ENCODE peak calls at places on chromosomes 5 and 9, in five cellular contexts. E is SK-N-SH, G is Panc1, U is breast epithelium, F is endothelial cell of umbilical vein. V is an unnamed sample.

GRCh38 chr9:96476591-96476990 is 26.6 kb downstream of the HABP4 start:
- DNase-seq in F (peak; percentile 30), E (no peak), G (no peak), U (no peak), V (no peak)

GRCh38 chr5:175652741-175653663 is 4.9 kb upstream of the HRH2 start:
- DNase-seq in F (no peak), G (no peak), E (no peak), U (no peak), V (no peak)

GRCh38 chr5:132768485-132768868 is 8.6 kb downstream of the SEPTIN8 start:
- DNase-seq in E (no peak), U (no peak), G (no peak), F (no peak), V (no peak)

GRCh38 chr9:14831661-14832060 is 78.6 kb downstream of the FREM1 start:
- DNase-seq in U (no peak), E (no peak), G (no peak), F (no peak), V (no peak)

GRCh38 chr5:25553082-25553481 is 908.3 kb upstream of the CDH10 start:
- DNase-seq in E (no peak), U (no peak), G (no peak), F (no peak), V (no peak)

GRCh38 chr5:141564216-141564692 is 54.5 kb downstream of the DIAPH1 start:
- DNase-seq in E (peak; percentile 59), F (peak; percentile 94), U (no peak), G (peak; percentile 87), V (no peak)

GRCh38 chr9:71858812-71859211 is 52.2 kb downstream of the ABHD17B start:
- DNase-seq in F (no peak), U (no peak), G (no peak), E (no peak), V (no peak)

GRCh38 chr5:4563400-4563799 is 576.7 kb upstream of the ADAMTS16 start:
- DNase-seq in G (no peak), F (no peak), U (no peak), E (no peak), V (no peak)

GRCh38 chr5:144065766-144066165 is 104.7 kb downstream of the YIPF5 start:
- DNase-seq in G (no peak), U (no peak), F (no peak), E (no peak), V (no peak)

GRCh38 chr9:75651709-75652108 is 238.8 kb upstream of the PCSK5 start:
- DNase-seq in E (no peak), G (no peak), F (no peak), U (no peak), V (no peak)

GRCh38 chr5:66849803-66850202 is 253.6 kb downstream of the MAST4 start:
- DNase-seq in G (no peak), E (no peak), U (no peak), F (peak; percentile 54), V (no peak)

GRCh38 chr5:177438468-177438867 is 8.1 kb upstream of the PRR7 start:
- DNase-seq in U (no peak), G (no peak), F (no peak), E (no peak), V (no peak)

GRCh38 chr5:176895829-176896228 is 3.3 kb downstream of the HK3 start:
- DNase-seq in E (no peak), G (no peak), U (no peak), F (no peak), V (no peak)

GRCh38 chr5:137666109-137666850 is 69.6 kb downstream of the KLHL3 start:
- DNase-seq in E (no peak), U (no peak), G (no peak), F (peak; percentile 53), V (no peak)

GRCh38 chr5:45385321-45386058 is 310.7 kb downstream of the HCN1 start:
- DNase-seq in F (peak; percentile 93), E (no peak), G (no peak), U (no peak), V (no peak)

GRCh38 chr5:54693936-54694510 is 176.5 kb downstream of the SNX18 start:
- DNase-seq in E (no peak), F (no peak), G (no peak), U (no peak), V (no peak)

GRCh38 chr9:86282979-86283535 is 719 bp upstream of the ISCA1 start:
- DNase-seq in E (no peak), F (no peak), G (no peak), U (no peak), V (no peak)

GRCh38 chr5:17190799-17191391 is 26.5 kb upstream of the BASP1 start:
- DNase-seq in F (peak; percentile 58), E (no peak), G (no peak), U (no peak), V (no peak)

GRCh38 chr9:121222524-121223171 is 21.0 kb upstream of the RAB14 start:
- DNase-seq in F (peak; percentile 54), U (no peak), E (peak; percentile 42), G (no peak), V (peak; percentile 64)

GRCh38 chr5:501833-502184 is 22.4 kb downstream of the SLC9A3 start:
- DNase-seq in U (no peak), E (no peak), F (peak; percentile 26), G (no peak), V (no peak)

GRCh38 chr5:139740138-139740992 is 55.2 kb upstream of the PSD2 start:
- DNase-seq in E (no peak), F (no peak), U (no peak), G (no peak), V (no peak)

GRCh38 chr5:125408582-125409069 is 662.2 kb upstream of the ZNF608 start:
- DNase-seq in U (no peak), F (peak; percentile 65), E (no peak), G (no peak), V (no peak)

GRCh38 chr5:40477856-40478546 is 201.7 kb upstream of the PTGER4 start:
- DNase-seq in F (no peak), G (peak; percentile 74), U (no peak), E (no peak), V (no peak)

GRCh38 chr5:102611312-102611711 is 112.5 kb upstream of the SLCO6A1 start:
- DNase-seq in F (no peak), U (no peak), G (no peak), E (no peak), V (no peak)

GRCh38 chr5:176535101-176535654 is 2.0 kb downstream of the RNF44 start:
- DNase-seq in G (no peak), F (peak; percentile 29), U (no peak), E (no peak), V (no peak)

GRCh38 chr5:94890907-94891306 is 272.4 kb downstream of the SLF1 start:
- DNase-seq in U (no peak), F (no peak), G (no peak), E (no peak), V (no peak)

GRCh38 chr5:154937186-154937717 is 759 bp downstream of the GEMIN5 start:
- DNase-seq in F (no peak), E (no peak), G (no peak), U (no peak), V (no peak)

GRCh38 chr5:143573568-143574170 is 170.2 kb upstream of the NR3C1 start:
- DNase-seq in U (no peak), E (no peak), F (no peak), G (no peak), V (no peak)

GRCh38 chr5:116437351-116437705 is 137.3 kb downstream of the SEMA6A start:
- DNase-seq in E (no peak), U (no peak), G (no peak), F (no peak), V (no peak)

GRCh38 chr5:53001541-53001940 is 12.4 kb downstream of the ITGA2 start:
- DNase-seq in F (no peak), E (no peak), G (no peak), U (no peak), V (no peak)

GRCh38 chr5:180831139-180832080 is 28.8 kb upstream of the MGAT1 start:
- DNase-seq in U (peak; percentile 86), E (peak; percentile 95), G (peak; percentile 28), F (peak; percentile 80), V (no peak)

GRCh38 chr9:110842169-110842568 is 173.6 kb downstream of the MUSK start:
- DNase-seq in U (no peak), F (no peak), G (no peak), E (no peak), V (no peak)

GRCh38 chr9:89884356-89885083 is 279.7 kb downstream of the GADD45G start:
- DNase-seq in E (no peak), G (no peak), U (peak; percentile 44), F (no peak), V (no peak)

GRCh38 chr9:91486699-91487497 is 63.3 kb upstream of the NFIL3 start:
- DNase-seq in F (no peak), E (no peak), G (no peak), U (no peak), V (no peak)

GRCh38 chr9:68949271-68950000 is 64.5 kb downstream of the PRKACG start:
- DNase-seq in E (peak; percentile 12), U (no peak), G (peak; percentile 1), F (no peak), V (no peak)

GRCh38 chr9:136901516-136902258 is 15.4 kb downstream of the TRAF2 start:
- DNase-seq in E (no peak), G (no peak), F (peak; percentile 30), U (no peak), V (no peak)

GRCh38 chr5:151014680-151015343 is 5.6 kb upstream of the GPX3 start:
- DNase-seq in E (no peak), U (no peak), G (no peak), F (no peak), V (no peak)

GRCh38 chr9:128098017-128098935 is 29.3 kb downstream of the PTGES2 start:
- DNase-seq in U (peak; percentile 96), E (peak; percentile 9), G (no peak), F (peak; percentile 96), V (peak; percentile 99)
- TF ChIP-seq POLR2AphosphoS5 in U (peak; percentile 91), E (no peak), G (no peak), F (peak; percentile 66), V (peak; percentile 92)

GRCh38 chr9:94472766-94473165 is 82.1 kb upstream of the PCAT7 start:
- DNase-seq in F (no peak), G (no peak), U (no peak), E (no peak), V (no peak)
- H3K9me3 ChIP-seq in F (no peaks in the 10 kb centered on the region), G (no peaks in the 10 kb centered on the region), U (peaks cover 26% of the 10 kb centered on the region), E (no peaks in the 10 kb centered on the region), V (peaks cover 9% of the 10 kb centered on the region)

GRCh38 chr9:128149001-128149701 is at the start of gene LCN2:
- DNase-seq in U (peak; percentile 73), F (no peak), E (no peak), G (no peak), V (no peak)

GRCh38 chr9:128151343-128152132 is 2.3 kb downstream of the LCN2 start:
- DNase-seq in E (no peak), G (no peak), U (no peak), F (no peak), V (no peak)

GRCh38 chr9:128149951-128150593 is 819 bp downstream of the LCN2 start:
- DNase-seq in F (no peak), E (no peak), U (no peak), G (no peak), V (no peak)

GRCh38 chr9:128152133-128152780 is 3.0 kb downstream of the LCN2 start:
- DNase-seq in G (no peak), F (no peak), U (no peak), E (no peak), V (no peak)

GRCh38 chr9:128150594-128151342 is 1.5 kb downstream of the LCN2 start:
- DNase-seq in U (no peak), E (peak; percentile 64), F (no peak), G (no peak), V (no peak)
- TF ChIP-seq CTCF in U (no peak), E (peak; percentile 44), F (peak; percentile 22), G (no peak), V (no peak)

GRCh38 chr9:88197016-88197415 is 58.7 kb upstream of the SPATA31C2 start:
- DNase-seq in F (no peak), E (no peak), G (no peak), U (no peak), V (no peak)
- TF ChIP-seq POLR2AphosphoS5 in F (no peak), E (no peak), G (no peak), U (no peak), V (no peak)